ENCODE peak calls at places on chromosomes 3 and 15, in ten cellular contexts. F is PC-3; A is stromal cell of bone marrow; E is cardiac muscle cell; O is stimulated activated CD4-positive, alpha-beta T cell treated with anti-CD3 and anti-CD28 coated beads, Interleukin-1b, Interleukin-23, amount 100 ng/mL, for 24 hours; U is stimulated activated CD8-positive, alpha-beta memory T cell treated with anti-CD3 and anti-CD28 coated beads, Interleukin-7, amount 100 ng/mL, for 48 hours; H is tibial artery; V is cardiac fibroblast; X is WERI-Rb-1; N is substantia nigra. B is an unnamed sample.

GRCh38 chr3:166446291-166446690 is 609.1 kb upstream of the BCHE start:
- DNase-seq in A (no peak), H (no peak), U (no peak), X (no peak), O (no peak), F (peak), V (peak), N (no peak), E (no peak), B (no peak)

GRCh38 chr3:31841515-31841914 is 139.5 kb downstream of the OSBPL10 start:
- DNase-seq in N (no peak), A (no peak), O (no peak), H (no peak), F (no peak), V (no peak), E (no peak), X (no peak), U (no peak), B (no peak)

GRCh38 chr15:48191574-48192225 is at the start of gene CTXN2:
- DNase-seq in H (no peak), U (no peak), A (no peak), O (no peak), X (no peak), V (no peak), E (peak), N (peak), F (no peak), B (no peak)

GRCh38 chr3:183918178-183918577 is 33.5 kb upstream of the PARL start:
- DNase-seq in O (no peak), X (no peak), E (no peak), V (no peak), N (no peak), U (no peak), F (no peak), H (no peak), A (no peak), B (no peak)

GRCh38 chr3:38623539-38623938 is 25.9 kb downstream of the SCN5A start:
- DNase-seq in O (no peak), A (no peak), X (peak), N (no peak), V (no peak), F (peak), U (no peak), H (no peak), E (peak), B (no peak)

GRCh38 chr3:150341893-150342292 is 66.2 kb upstream of the TSC22D2 start:
- DNase-seq in H (no peak), N (no peak), E (no peak), F (peak), X (no peak), U (no peak), A (no peak), V (no peak), O (no peak), B (no peak)

GRCh38 chr3:138938056-138938876 is 8.7 kb downstream of the FOXL2 start:
- DNase-seq in F (no peak), E (no peak), V (no peak), N (no peak), O (no peak), X (no peak), H (no peak), U (no peak), A (no peak), B (no peak)

GRCh38 chr15:82830427-82831173 is 21.2 kb downstream of the WHAMM start:
- DNase-seq in A (no peak), H (no peak), O (no peak), E (no peak), N (no peak), V (no peak), U (no peak), X (no peak), F (no peak), B (no peak)

GRCh38 chr3:138455801-138456716 is 21.6 kb downstream of the ESYT3 start:
- DNase-seq in E (no peak), F (peak), X (no peak), O (no peak), A (no peak), U (no peak), H (peak), V (peak), N (no peak), B (no peak)

GRCh38 chr3:43729707-43730399 is 39.1 kb downstream of the ABHD5 start:
- DNase-seq in O (no peak), N (no peak), F (no peak), V (no peak), U (no peak), A (no peak), X (no peak), H (no peak), E (no peak), B (no peak)

GRCh38 chr3:7813412-7813811 is 688.2 kb upstream of the LMCD1 start:
- DNase-seq in U (no peak), N (no peak), H (no peak), X (peak), V (no peak), F (no peak), E (no peak), O (no peak), A (no peak), B (no peak)

GRCh38 chr3:190597291-190597690 is 83.4 kb downstream of the IL1RAP start:
- DNase-seq in V (no peak), X (no peak), O (no peak), U (no peak), F (no peak), E (peak), H (no peak), N (no peak), A (no peak), B (no peak)

B was measured in kidney.